ENCODE peak calls at places on chromosome 7, in four cellular contexts. One of them, this sample, is unnamed.

GRCh38 chr7:158828343-158829020 is 827 bp downstream of the ESYT2 start:
- DNase-seq in AG10803: no peak
- DNase-seq in fibroblast of pulmonary artery: no peak
- DNase-seq in brain microvascular endothelial cell: no peak
- DNase-seq in this sample: no peak

GRCh38 chr7:148828965-148829364 is 55.1 kb downstream of the EZH2 start:
- DNase-seq in AG10803: no peak
- DNase-seq in brain microvascular endothelial cell: no peak
- DNase-seq in fibroblast of pulmonary artery: no peak
- DNase-seq in this sample: no peak

GRCh38 chr7:151404216-151405011 is 5.4 kb downstream of the WDR86 start:
- DNase-seq in AG10803: peak
- DNase-seq in fibroblast of pulmonary artery: no peak
- DNase-seq in brain microvascular endothelial cell: no peak
- DNase-seq in this sample: peak

GRCh38 chr7:34086064-34086463 is 180.7 kb downstream of the BMPER start:
- DNase-seq in fibroblast of pulmonary artery: no peak
- DNase-seq in AG10803: no peak
- DNase-seq in brain microvascular endothelial cell: no peak
- DNase-seq in this sample: no peak

GRCh38 chr7:28349637-28350036 is 62.7 kb upstream of the CREB5 start:
- DNase-seq in brain microvascular endothelial cell: peak
- DNase-seq in AG10803: no peak
- DNase-seq in fibroblast of pulmonary artery: no peak
- DNase-seq in this sample: peak

GRCh38 chr7:158910254-158911053 is 54.1 kb downstream of the DYNC2I1 start:
- DNase-seq in fibroblast of pulmonary artery: no peak
- DNase-seq in brain microvascular endothelial cell: no peak
- DNase-seq in AG10803: no peak
- DNase-seq in this sample: no peak

GRCh38 chr7:78118470-78118869 is 319.9 kb downstream of the PHTF2 start:
- DNase-seq in AG10803: no peak
- DNase-seq in brain microvascular endothelial cell: no peak
- DNase-seq in fibroblast of pulmonary artery: no peak
- DNase-seq in this sample: no peak

GRCh38 chr7:90621892-90622182 is 25.7 kb downstream of the CDK14 start:
- DNase-seq in fibroblast of pulmonary artery: no peak
- DNase-seq in AG10803: no peak
- DNase-seq in brain microvascular endothelial cell: no peak
- DNase-seq in this sample: no peak

GRCh38 chr7:98974906-98975816 is 96.8 kb downstream of the TRRAP start:
- DNase-seq in AG10803: no peak
- DNase-seq in brain microvascular endothelial cell: no peak
- DNase-seq in fibroblast of pulmonary artery: no peak
- DNase-seq in this sample: no peak

GRCh38 chr7:30091431-30092386 is 43.1 kb upstream of the MTURN start:
- DNase-seq in AG10803: peak
- DNase-seq in brain microvascular endothelial cell: no peak
- DNase-seq in fibroblast of pulmonary artery: peak
- DNase-seq in this sample: peak

GRCh38 chr7:28378574-28379149 is 33.7 kb upstream of the CREB5 start:
- DNase-seq in fibroblast of pulmonary artery: no peak
- DNase-seq in brain microvascular endothelial cell: no peak
- DNase-seq in AG10803: no peak
- DNase-seq in this sample: peak

GRCh38 chr7:46146454-46147255 is 225.6 kb upstream of the IGFBP3 start:
- DNase-seq in brain microvascular endothelial cell: peak
- DNase-seq in AG10803: peak
- DNase-seq in fibroblast of pulmonary artery: peak
- DNase-seq in this sample: no peak

GRCh38 chr7:4282434-4283223 is 399.5 kb upstream of the FOXK1 start:
- DNase-seq in brain microvascular endothelial cell: peak
- DNase-seq in fibroblast of pulmonary artery: no peak
- DNase-seq in AG10803: no peak
- DNase-seq in this sample: peak

GRCh38 chr7:31099451-31100444 is 47.6 kb downstream of the ADCYAP1R1 start:
- DNase-seq in AG10803: no peak
- DNase-seq in fibroblast of pulmonary artery: no peak
- DNase-seq in brain microvascular endothelial cell: no peak
- DNase-seq in this sample: no peak

GRCh38 chr7:26555971-26556830 is 264.5 kb downstream of the SNX10 start:
- DNase-seq in brain microvascular endothelial cell: no peak
- DNase-seq in fibroblast of pulmonary artery: no peak
- DNase-seq in AG10803: no peak
- DNase-seq in this sample: no peak

GRCh38 chr7:123745437-123745836 is 3.4 kb downstream of the WASL start:
- DNase-seq in brain microvascular endothelial cell: no peak
- DNase-seq in fibroblast of pulmonary artery: no peak
- DNase-seq in AG10803: no peak
- DNase-seq in this sample: no peak

GRCh38 chr7:92737706-92738105 is 98.7 kb downstream of the CDK6 start:
- DNase-seq in fibroblast of pulmonary artery: no peak
- DNase-seq in AG10803: peak
- DNase-seq in brain microvascular endothelial cell: no peak
- DNase-seq in this sample: no peak

GRCh38 chr7:140333209-140333608 is 65.1 kb downstream of the SLC37A3 start:
- DNase-seq in brain microvascular endothelial cell: no peak
- DNase-seq in AG10803: no peak
- DNase-seq in fibroblast of pulmonary artery: no peak
- DNase-seq in this sample: no peak

GRCh38 chr7:74587435-74588126 is 69.9 kb upstream of the GTF2I start:
- DNase-seq in brain microvascular endothelial cell: peak
- DNase-seq in AG10803: peak
- DNase-seq in fibroblast of pulmonary artery: peak
- DNase-seq in this sample: peak

GRCh38 chr7:106744507-106745180 is 83.7 kb upstream of the CCDC71L start:
- DNase-seq in brain microvascular endothelial cell: no peak
- DNase-seq in fibroblast of pulmonary artery: no peak
- DNase-seq in AG10803: peak
- DNase-seq in this sample: no peak

GRCh38 chr7:92794386-92794785 is 42.0 kb downstream of the CDK6 start:
- DNase-seq in brain microvascular endothelial cell: no peak
- DNase-seq in AG10803: no peak
- DNase-seq in fibroblast of pulmonary artery: no peak
- DNase-seq in this sample: no peak

GRCh38 chr7:131072505-131073091 is 255.1 kb upstream of the MKLN1 start:
- DNase-seq in AG10803: peak
- DNase-seq in fibroblast of pulmonary artery: peak
- DNase-seq in brain microvascular endothelial cell: no peak
- DNase-seq in this sample: peak

GRCh38 chr7:42677751-42678231 is 234.1 kb downstream of the C7orf25 start:
- DNase-seq in fibroblast of pulmonary artery: peak
- DNase-seq in brain microvascular endothelial cell: peak
- DNase-seq in AG10803: peak
- DNase-seq in this sample: peak

GRCh38 chr7:46072722-46073121 is 151.7 kb upstream of the IGFBP3 start:
- DNase-seq in brain microvascular endothelial cell: no peak
- DNase-seq in AG10803: no peak
- DNase-seq in fibroblast of pulmonary artery: peak
- DNase-seq in this sample: peak

GRCh38 chr7:99037327-99037940 is 106.5 kb downstream of the SMURF1 start:
- DNase-seq in AG10803: no peak
- DNase-seq in brain microvascular endothelial cell: no peak
- DNase-seq in fibroblast of pulmonary artery: no peak
- DNase-seq in this sample: no peak

GRCh38 chr7:19369182-19369581 is 224.0 kb upstream of the FERD3L start:
- DNase-seq in fibroblast of pulmonary artery: no peak
- DNase-seq in AG10803: no peak
- DNase-seq in brain microvascular endothelial cell: no peak
- DNase-seq in this sample: no peak

GRCh38 chr7:47435889-47436312 is 146.0 kb downstream of the TNS3 start:
- DNase-seq in fibroblast of pulmonary artery: peak
- DNase-seq in brain microvascular endothelial cell: peak
- DNase-seq in AG10803: peak
- DNase-seq in this sample: peak

GRCh38 chr7:122314284-122314683 is 9.7 kb upstream of the FEZF1 start:
- DNase-seq in brain microvascular endothelial cell: no peak
- DNase-seq in AG10803: no peak
- DNase-seq in fibroblast of pulmonary artery: no peak
- DNase-seq in this sample: no peak

GRCh38 chr7:122312789-122313188 is 8.2 kb upstream of the FEZF1 start:
- DNase-seq in AG10803: no peak
- DNase-seq in fibroblast of pulmonary artery: no peak
- DNase-seq in brain microvascular endothelial cell: no peak
- DNase-seq in this sample: no peak

GRCh38 chr7:122311280-122311679 is 6.7 kb upstream of the FEZF1 start:
- DNase-seq in fibroblast of pulmonary artery: no peak
- DNase-seq in AG10803: no peak
- DNase-seq in brain microvascular endothelial cell: no peak
- DNase-seq in this sample: no peak

GRCh38 chr7:122310119-122311021 is 5.8 kb upstream of the FEZF1 start:
- DNase-seq in brain microvascular endothelial cell: no peak
- DNase-seq in AG10803: peak
- DNase-seq in fibroblast of pulmonary artery: peak
- DNase-seq in this sample: no peak

GRCh38 chr7:122311719-122312118 is 7.2 kb upstream of the FEZF1 start:
- DNase-seq in fibroblast of pulmonary artery: no peak
- DNase-seq in brain microvascular endothelial cell: no peak
- DNase-seq in AG10803: no peak
- DNase-seq in this sample: no peak
- H3K4me3 ChIP-seq in fibroblast of pulmonary artery: no peak
- H3K4me3 ChIP-seq in brain microvascular endothelial cell: no peak
- H3K4me3 ChIP-seq in AG10803: no peak
- H3K4me3 ChIP-seq in this sample: no peak

GRCh38 chr7:12244694-12245093 is 33.6 kb downstream of the TMEM106B start:
- DNase-seq in fibroblast of pulmonary artery: no peak
- DNase-seq in brain microvascular endothelial cell: no peak
- DNase-seq in AG10803: no peak
- DNase-seq in this sample: no peak

GRCh38 chr7:12249706-12250105 is 38.6 kb downstream of the TMEM106B start:
- DNase-seq in brain microvascular endothelial cell: no peak
- DNase-seq in fibroblast of pulmonary artery: no peak
- DNase-seq in AG10803: no peak
- DNase-seq in this sample: no peak

GRCh38 chr7:12239821-12240220 is 28.7 kb downstream of the TMEM106B start:
- DNase-seq in fibroblast of pulmonary artery: no peak
- DNase-seq in brain microvascular endothelial cell: no peak
- DNase-seq in AG10803: no peak
- DNase-seq in this sample: no peak

DNA sequence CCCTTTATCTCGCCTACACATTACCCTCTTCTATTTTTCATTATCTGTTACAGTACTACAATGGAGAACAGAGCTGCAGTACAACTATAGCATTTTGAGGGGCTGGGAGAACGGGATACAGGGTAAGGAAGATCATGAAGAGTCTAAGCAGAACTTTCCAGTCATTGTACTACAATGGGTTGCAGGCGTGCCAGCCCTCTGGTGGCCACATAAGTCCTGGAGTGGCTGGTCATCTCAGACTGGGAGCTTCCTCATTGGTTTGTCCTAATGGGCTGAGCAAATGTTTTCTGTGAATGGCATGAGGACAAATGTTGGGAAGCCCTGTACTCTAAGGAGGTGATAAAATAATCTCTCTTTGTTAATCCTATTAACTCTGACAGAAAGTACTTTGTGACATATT is 33.0 kb downstream of the TMEM106B start:
- DNase-seq in fibroblast of pulmonary artery: peak
- DNase-seq in AG10803: peak
- DNase-seq in brain microvascular endothelial cell: peak
- DNase-seq in this sample: peak
- TF ChIP-seq CTCF in fibroblast of pulmonary artery: peak
- TF ChIP-seq CTCF in AG10803: peak
- TF ChIP-seq CTCF in brain microvascular endothelial cell: peak
- TF ChIP-seq CTCF in this sample: peak

DNA sequence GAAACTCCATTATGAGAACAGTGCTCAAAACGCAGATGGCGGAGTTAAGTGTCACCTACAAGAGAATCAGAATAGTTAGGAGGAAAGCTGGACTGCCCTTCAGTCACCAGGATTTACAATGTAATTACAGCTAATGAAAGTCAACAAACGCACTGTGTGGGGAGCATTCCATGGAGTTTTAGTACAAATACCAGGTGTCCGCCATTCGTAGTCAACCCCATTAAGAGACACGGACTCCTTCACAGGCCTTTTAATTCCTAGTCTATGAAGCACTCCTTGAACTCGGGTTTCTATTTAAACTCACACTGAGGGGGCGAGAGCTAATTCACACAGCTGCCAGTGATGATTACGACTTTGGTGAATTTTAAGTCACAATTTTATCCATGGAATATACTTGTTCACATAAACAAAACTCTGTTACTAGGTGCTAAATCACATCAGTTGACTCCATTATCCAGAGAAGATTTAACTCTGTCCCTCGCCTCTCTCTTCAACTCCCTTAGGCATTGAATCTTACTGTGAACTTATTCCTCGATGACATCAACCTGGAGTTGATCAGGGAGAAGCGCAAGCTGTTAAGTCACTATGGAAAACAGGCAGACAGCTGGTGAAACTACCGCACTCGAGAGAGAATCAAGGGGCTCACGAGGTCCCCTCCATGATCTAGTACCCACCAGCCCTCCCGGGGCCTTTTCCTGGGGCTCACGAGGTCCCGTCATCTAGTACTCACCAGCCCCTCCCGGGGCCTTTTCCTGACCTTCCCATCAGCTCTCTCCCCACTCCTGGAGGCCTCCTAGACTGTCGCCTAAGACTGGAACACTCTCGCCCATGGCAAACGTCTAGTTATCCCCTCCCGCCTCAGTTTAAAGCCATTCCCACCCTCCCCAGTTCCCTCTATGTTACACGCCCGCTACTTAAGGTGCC is 1.5 kb downstream of the ZFAND2A start:
- DNase-seq in brain microvascular endothelial cell: no peak
- DNase-seq in fibroblast of pulmonary artery: no peak
- DNase-seq in AG10803: no peak
- DNase-seq in this sample: no peak
- H3K4me3 ChIP-seq in brain microvascular endothelial cell: peak
- H3K4me3 ChIP-seq in fibroblast of pulmonary artery: peak
- H3K4me3 ChIP-seq in AG10803: peak
- H3K4me3 ChIP-seq in this sample: peak

GRCh38 chr7:157558875-157559595 is 222.2 kb downstream of the DNAJB6 start:
- DNase-seq in fibroblast of pulmonary artery: no peak
- DNase-seq in AG10803: no peak
- DNase-seq in brain microvascular endothelial cell: no peak
- DNase-seq in this sample: no peak

GRCh38 chr7:157559596-157560257 is 222.9 kb downstream of the DNAJB6 start:
- DNase-seq in fibroblast of pulmonary artery: no peak
- DNase-seq in brain microvascular endothelial cell: no peak
- DNase-seq in AG10803: no peak
- DNase-seq in this sample: no peak

GRCh38 chr7:157560710-157561522 is 224.1 kb downstream of the DNAJB6 start:
- DNase-seq in fibroblast of pulmonary artery: no peak
- DNase-seq in brain microvascular endothelial cell: no peak
- DNase-seq in AG10803: no peak
- DNase-seq in this sample: no peak

GRCh38 chr7:157561523-157561785 is 224.7 kb downstream of the DNAJB6 start:
- DNase-seq in brain microvascular endothelial cell: no peak
- DNase-seq in AG10803: no peak
- DNase-seq in fibroblast of pulmonary artery: no peak
- DNase-seq in this sample: no peak

DNA sequence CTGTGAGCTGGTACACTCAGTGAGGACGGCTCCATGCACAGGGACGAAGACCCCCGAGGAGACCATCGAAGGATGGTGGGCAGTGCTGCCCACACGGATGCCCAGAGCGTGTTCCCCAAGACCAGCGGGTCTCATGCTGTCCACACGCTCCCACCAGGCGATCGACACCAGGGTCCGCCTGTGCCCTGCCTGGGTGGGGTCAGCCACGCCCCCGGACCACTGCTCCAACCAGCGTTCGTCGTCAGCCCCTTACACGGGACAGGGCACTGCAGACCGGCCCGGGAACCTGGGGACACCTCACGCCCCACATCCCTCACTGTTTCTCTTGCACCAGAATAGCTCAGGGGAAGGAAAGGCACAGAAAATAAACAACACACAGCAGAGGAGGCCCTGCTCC is 223.5 kb downstream of the DNAJB6 start:
- DNase-seq in brain microvascular endothelial cell: no peak
- DNase-seq in fibroblast of pulmonary artery: no peak
- DNase-seq in AG10803: no peak
- DNase-seq in this sample: no peak
- TF ChIP-seq CTCF in brain microvascular endothelial cell: no peak
- TF ChIP-seq CTCF in fibroblast of pulmonary artery: no peak
- TF ChIP-seq CTCF in AG10803: no peak
- TF ChIP-seq CTCF in this sample: no peak